ENCODE peak calls at places on chromosomes 7 and 10, in five cellular contexts. G is C1 segment of cervical spinal cord; Y is NCI-H1694 treated with DMSO at 0.1 percent for 48 hours; K is NCI-H2171 treated with DMSO at 0.1 percent for 48 hours; F is effector CD4-positive, alpha-beta T cell. X is an unnamed sample.

GRCh38 chr10:96745950-96746349 is 25.6 kb upstream of the PIK3AP1 start:
- DNase-seq in G (no peak), Y (no peak), K (no peak), F (no peak), X (no peak)

GRCh38 chr7:14432936-14433335 is 443.5 kb upstream of the ETV1 start:
- DNase-seq in G (no peak), Y (no peak), K (no peak), F (no peak), X (no peak)

GRCh38 chr10:122298598-122299301 is 27.7 kb downstream of the BTBD16 start:
- DNase-seq in G (peak; percentile 56), Y (peak; percentile 32), K (peak; percentile 71), F (peak; percentile 43), X (peak; percentile 72)

GRCh38 chr10:69010151-69010640 is 21.6 kb downstream of the KIFBP start:
- DNase-seq in G (no peak), Y (no peak), K (no peak), F (no peak), X (peak; percentile 26)

GRCh38 chr10:74431816-74432215 is 280.8 kb downstream of the ADK start:
- DNase-seq in G (no peak), Y (no peak), K (no peak), F (no peak), X (no peak)

GRCh38 chr7:2132243-2132642 is 100.5 kb downstream of the MAD1L1 start:
- DNase-seq in G (no peak), Y (no peak), K (no peak), F (no peak), X (no peak)

GRCh38 chr10:97689637-97690036 is 2.6 kb upstream of the AVPI1 start:
- DNase-seq in G (no peak), Y (no peak), K (no peak), F (no peak), X (peak; percentile 99)

GRCh38 chr7:6446977-6447588 is 671 bp downstream of the DAGLB start:
- DNase-seq in G (no peak), Y (peak; percentile 43), K (peak; percentile 81), F (peak; percentile 9), X (peak; percentile 87)

GRCh38 chr7:66871076-66871475 is 49.9 kb upstream of the TMEM248 start:
- DNase-seq in G (no peak), Y (no peak), K (no peak), F (no peak), X (no peak)

GRCh38 chr7:156474241-156474743 is 166.3 kb upstream of the RNF32 start:
- DNase-seq in G (no peak), Y (no peak), K (no peak), F (no peak), X (peak; percentile 90)

X was measured in IMR-90.